ENCODE peak calls at places on chromosomes 3 and 15, in six cellular contexts. One of them, this sample, is unnamed.

GRCh38 chr15:99343836-99344551 is 92.7 kb downstream of the LRRC28 start:
- DNase-seq in spleen: peak; percentile 76
- DNase-seq in body of pancreas: peak; percentile 8
- DNase-seq in uterus: peak; percentile 28
- DNase-seq in right lobe of liver: no peak
- DNase-seq in colonic mucosa: no peak
- DNase-seq in this sample: peak; percentile 81

GRCh38 chr3:117407317-117407716 is 697.7 kb downstream of the TUSC7 start:
- DNase-seq in spleen: no peak
- DNase-seq in body of pancreas: no peak
- DNase-seq in uterus: no peak
- DNase-seq in right lobe of liver: no peak
- DNase-seq in colonic mucosa: no peak
- DNase-seq in this sample: no peak

GRCh38 chr3:171417137-171417536 is 43.1 kb downstream of the TNIK start:
- DNase-seq in spleen: no peak
- DNase-seq in body of pancreas: no peak
- DNase-seq in uterus: no peak
- DNase-seq in right lobe of liver: no peak
- DNase-seq in colonic mucosa: no peak
- DNase-seq in this sample: no peak

GRCh38 chr3:167166594-167167253 is 213.4 kb downstream of the ZBBX start:
- DNase-seq in spleen: no peak
- DNase-seq in body of pancreas: peak; percentile 35
- DNase-seq in uterus: no peak
- DNase-seq in right lobe of liver: no peak
- DNase-seq in colonic mucosa: no peak
- DNase-seq in this sample: peak; percentile 35

GRCh38 chr3:185172086-185173049 is 19.5 kb upstream of the C3orf70 start:
- DNase-seq in spleen: no peak
- DNase-seq in body of pancreas: no peak
- DNase-seq in uterus: no peak
- DNase-seq in right lobe of liver: no peak
- DNase-seq in colonic mucosa: peak; percentile 36
- DNase-seq in this sample: no peak

GRCh38 chr15:66004618-66005262 is 135.4 kb downstream of the RAB11A start:
- DNase-seq in spleen: no peak
- DNase-seq in body of pancreas: peak; percentile 35
- DNase-seq in uterus: no peak
- DNase-seq in right lobe of liver: no peak
- DNase-seq in colonic mucosa: no peak
- DNase-seq in this sample: no peak

GRCh38 chr3:157856078-157856939 is 249.9 kb downstream of the SHOX2 start:
- DNase-seq in spleen: no peak
- DNase-seq in body of pancreas: no peak
- DNase-seq in uterus: no peak
- DNase-seq in right lobe of liver: no peak
- DNase-seq in colonic mucosa: no peak
- DNase-seq in this sample: no peak

GRCh38 chr15:36235173-36235572 is 344.3 kb upstream of the CDIN1 start:
- DNase-seq in spleen: no peak
- DNase-seq in body of pancreas: no peak
- DNase-seq in uterus: no peak
- DNase-seq in right lobe of liver: no peak
- DNase-seq in colonic mucosa: no peak
- DNase-seq in this sample: no peak

GRCh38 chr15:52263563-52263962 is 32.0 kb downstream of the MYO5C start:
- DNase-seq in spleen: no peak
- DNase-seq in body of pancreas: no peak
- DNase-seq in uterus: no peak
- DNase-seq in right lobe of liver: no peak
- DNase-seq in colonic mucosa: no peak
- DNase-seq in this sample: no peak

GRCh38 chr3:12750223-12750622 is 8.8 kb downstream of the TMEM40 start:
- DNase-seq in spleen: no peak
- DNase-seq in body of pancreas: peak; percentile 79
- DNase-seq in uterus: peak; percentile 19
- DNase-seq in right lobe of liver: no peak
- DNase-seq in colonic mucosa: no peak
- DNase-seq in this sample: peak; percentile 33

GRCh38 chr3:167350245-167350862 is 29.7 kb downstream of the ZBBX start:
- DNase-seq in spleen: no peak
- DNase-seq in body of pancreas: no peak
- DNase-seq in uterus: no peak
- DNase-seq in right lobe of liver: no peak
- DNase-seq in colonic mucosa: no peak
- DNase-seq in this sample: no peak

GRCh38 chr3:41267975-41268640 is 68.8 kb downstream of the CTNNB1 start:
- DNase-seq in spleen: no peak
- DNase-seq in body of pancreas: no peak
- DNase-seq in uterus: no peak
- DNase-seq in right lobe of liver: no peak
- DNase-seq in colonic mucosa: no peak
- DNase-seq in this sample: no peak

GRCh38 chr3:28699283-28699682 is 350.7 kb upstream of the AZI2 start:
- DNase-seq in spleen: no peak
- DNase-seq in body of pancreas: peak; percentile 66
- DNase-seq in uterus: no peak
- DNase-seq in right lobe of liver: no peak
- DNase-seq in colonic mucosa: peak; percentile 41
- DNase-seq in this sample: no peak

GRCh38 chr3:191568206-191568605 is 107.2 kb downstream of the PYDC2 start:
- DNase-seq in spleen: no peak
- DNase-seq in body of pancreas: no peak
- DNase-seq in uterus: no peak
- DNase-seq in right lobe of liver: no peak
- DNase-seq in colonic mucosa: no peak
- DNase-seq in this sample: no peak
- H3K4me3 ChIP-seq in spleen: no peak overlapping the region
- H3K4me3 ChIP-seq in body of pancreas: no peak overlapping the region
- H3K4me3 ChIP-seq in uterus: no peak overlapping the region
- H3K4me3 ChIP-seq in right lobe of liver: no peak overlapping the region
- H3K4me3 ChIP-seq in colonic mucosa: no peak overlapping the region
- H3K4me3 ChIP-seq in this sample: no peak overlapping the region

DNA sequence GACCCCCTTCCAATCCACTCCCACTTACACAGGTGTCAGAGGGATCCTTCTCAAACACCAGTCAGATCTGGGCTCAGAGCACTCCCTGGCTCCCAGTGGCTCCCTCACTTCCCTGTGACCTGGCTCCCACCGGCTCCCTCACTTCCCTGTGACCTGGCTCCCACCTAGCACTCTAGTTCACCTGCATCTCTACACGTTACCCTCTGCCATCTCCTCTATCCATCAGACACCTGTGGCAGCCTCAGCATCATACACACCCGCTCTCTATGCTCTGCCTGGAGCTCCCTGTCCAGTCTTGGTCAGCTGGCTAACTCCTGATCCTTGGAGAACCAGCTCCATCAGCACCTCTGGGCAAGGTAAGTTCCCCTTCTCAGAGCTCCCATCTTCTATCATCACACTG is 5.6 kb downstream of the RPP25 start:
- DNase-seq in spleen: peak; percentile 52
- DNase-seq in body of pancreas: no peak
- DNase-seq in uterus: no peak
- DNase-seq in right lobe of liver: no peak
- DNase-seq in colonic mucosa: no peak
- DNase-seq in this sample: no peak
- H3K27ac ChIP-seq in spleen: no peak overlapping the region
- H3K27ac ChIP-seq in body of pancreas: no peak overlapping the region
- H3K27ac ChIP-seq in uterus: no peak overlapping the region
- H3K27ac ChIP-seq in right lobe of liver: no peak overlapping the region
- H3K27ac ChIP-seq in colonic mucosa: no peak overlapping the region
- H3K27ac ChIP-seq in this sample: no peak overlapping the region

GRCh38 chr3:64445318-64446300 is 220.3 kb upstream of the PRICKLE2 start:
- DNase-seq in spleen: no peak
- DNase-seq in body of pancreas: peak; percentile 63
- DNase-seq in uterus: no peak
- DNase-seq in right lobe of liver: no peak
- DNase-seq in colonic mucosa: peak; percentile 34
- DNase-seq in this sample: peak; percentile 77
- H3K4me3 ChIP-seq in spleen: peak overlapping the region; percentile 22
- H3K4me3 ChIP-seq in body of pancreas: peak overlapping the region; percentile 16
- H3K4me3 ChIP-seq in uterus: peak overlapping the region; percentile 44
- H3K4me3 ChIP-seq in right lobe of liver: no peak overlapping the region
- H3K4me3 ChIP-seq in colonic mucosa: peak overlapping the region; percentile 39
- H3K4me3 ChIP-seq in this sample: peak overlapping the region; percentile 53

DNA sequence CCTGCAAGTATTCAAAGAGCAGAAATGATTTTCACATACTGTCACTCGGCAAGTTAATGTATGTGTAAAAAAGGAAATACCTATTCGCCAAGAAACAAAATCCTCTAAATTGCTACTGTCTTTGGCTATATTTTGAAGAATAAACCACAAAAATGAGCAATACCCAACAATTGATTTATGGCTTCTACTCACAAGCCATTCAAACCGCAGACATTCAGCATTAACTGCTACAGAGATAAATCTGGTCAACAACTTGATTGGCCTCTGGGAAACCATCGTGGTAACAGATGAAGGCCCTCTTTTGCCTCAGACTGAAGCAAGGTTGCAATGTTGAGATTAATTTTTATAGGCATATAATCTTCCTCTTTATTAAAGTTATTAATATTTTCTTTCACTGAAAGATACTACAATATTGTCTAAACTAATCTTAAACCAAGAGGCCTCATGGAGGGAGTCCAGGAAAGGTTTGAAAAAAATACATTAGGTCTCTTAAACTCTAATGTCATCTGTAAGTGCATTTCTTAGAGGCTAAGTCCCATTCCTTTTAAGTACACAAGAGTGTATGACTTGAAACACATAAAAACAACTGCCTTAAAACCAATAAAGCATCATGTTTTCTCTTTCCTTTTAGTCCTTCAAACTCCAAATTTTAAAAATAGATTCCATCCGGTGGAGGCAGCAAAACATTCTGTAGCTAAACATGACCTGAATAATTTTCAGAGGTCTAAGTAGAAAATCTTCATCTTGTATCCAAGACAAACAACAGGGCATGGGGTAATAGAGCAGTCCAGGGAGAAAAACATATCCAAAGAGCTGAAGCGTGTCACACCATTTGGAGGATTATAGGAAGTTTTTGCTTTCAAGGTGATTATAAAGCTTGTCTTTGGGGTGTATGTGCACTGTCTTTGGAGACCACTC is 162.4 kb upstream of the TGFBR2 start:
- DNase-seq in spleen: no peak
- DNase-seq in body of pancreas: no peak
- DNase-seq in uterus: no peak
- DNase-seq in right lobe of liver: no peak
- DNase-seq in colonic mucosa: no peak
- DNase-seq in this sample: no peak
- H3K27ac ChIP-seq in spleen: peak overlapping the region; percentile 24
- H3K27ac ChIP-seq in body of pancreas: no peak overlapping the region
- H3K27ac ChIP-seq in uterus: peak overlapping the region; percentile 80
- H3K27ac ChIP-seq in right lobe of liver: no peak overlapping the region
- H3K27ac ChIP-seq in colonic mucosa: no peak overlapping the region
- H3K27ac ChIP-seq in this sample: no peak overlapping the region

GRCh38 chr15:64851503-64851840 is 9.8 kb downstream of the PLEKHO2 start:
- DNase-seq in spleen: no peak
- DNase-seq in body of pancreas: no peak
- DNase-seq in uterus: peak; percentile 47
- DNase-seq in right lobe of liver: no peak
- DNase-seq in colonic mucosa: no peak
- DNase-seq in this sample: no peak
- H3K4me3 ChIP-seq in spleen: no peak overlapping the region
- H3K4me3 ChIP-seq in body of pancreas: no peak overlapping the region
- H3K4me3 ChIP-seq in uterus: no peak overlapping the region
- H3K4me3 ChIP-seq in right lobe of liver: no peak overlapping the region
- H3K4me3 ChIP-seq in colonic mucosa: no peak overlapping the region
- H3K4me3 ChIP-seq in this sample: no peak overlapping the region

GRCh38 chr3:122350814-122351418 is 25.9 kb downstream of the CSTA start:
- DNase-seq in spleen: no peak
- DNase-seq in body of pancreas: no peak
- DNase-seq in uterus: no peak
- DNase-seq in right lobe of liver: no peak
- DNase-seq in colonic mucosa: peak; percentile 36
- DNase-seq in this sample: no peak
- H3K27ac ChIP-seq in spleen: no peak overlapping the region
- H3K27ac ChIP-seq in body of pancreas: no peak overlapping the region
- H3K27ac ChIP-seq in uterus: no peak overlapping the region
- H3K27ac ChIP-seq in right lobe of liver: no peak overlapping the region
- H3K27ac ChIP-seq in colonic mucosa: peak overlapping the region; percentile 71
- H3K27ac ChIP-seq in this sample: no peak overlapping the region

GRCh38 chr3:141430326-141430725 is 56.5 kb upstream of the RASA2 start:
- DNase-seq in spleen: no peak
- DNase-seq in body of pancreas: no peak
- DNase-seq in uterus: no peak
- DNase-seq in right lobe of liver: no peak
- DNase-seq in colonic mucosa: no peak
- DNase-seq in this sample: no peak
- H3K4me3 ChIP-seq in spleen: no peak overlapping the region
- H3K4me3 ChIP-seq in body of pancreas: no peak overlapping the region
- H3K4me3 ChIP-seq in uterus: no peak overlapping the region
- H3K4me3 ChIP-seq in right lobe of liver: no peak overlapping the region
- H3K4me3 ChIP-seq in colonic mucosa: no peak overlapping the region
- H3K4me3 ChIP-seq in this sample: no peak overlapping the region

DNA sequence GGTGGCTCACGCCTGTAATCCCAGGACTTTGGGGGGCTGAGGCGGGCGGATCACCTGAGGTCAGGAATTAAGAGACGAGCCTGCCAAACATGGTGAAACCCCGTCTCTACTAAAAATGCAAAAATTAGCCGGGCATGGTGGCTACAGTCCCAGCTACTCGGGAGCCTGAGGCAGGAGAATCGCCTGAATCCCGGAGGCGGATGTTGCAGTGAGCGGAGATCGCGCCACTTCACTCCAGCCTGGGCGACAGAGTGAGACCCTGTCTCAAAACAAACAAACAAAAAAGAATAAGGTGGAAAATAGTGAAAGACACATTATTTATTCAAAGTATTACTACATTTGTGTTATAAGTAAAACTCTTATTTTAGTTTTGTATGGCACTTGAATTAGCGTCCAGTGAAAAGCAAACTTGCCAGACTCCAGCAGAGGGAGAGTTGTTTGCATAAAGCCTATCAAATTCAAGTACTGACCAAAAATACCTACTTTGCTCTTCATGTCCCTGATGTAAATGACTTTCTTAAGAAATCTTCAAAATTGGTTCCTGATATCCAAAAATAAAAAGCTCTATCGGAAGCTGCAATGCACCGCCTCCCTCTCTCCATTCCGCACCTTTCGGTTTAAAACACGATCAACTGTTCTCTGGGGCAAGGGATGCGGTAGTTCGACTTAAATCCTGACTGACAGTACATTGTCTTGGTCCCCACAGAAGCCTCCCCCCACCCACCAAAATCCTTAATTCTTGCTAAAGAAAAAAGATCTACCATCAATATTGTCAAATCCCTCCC is 1.2 kb downstream of the TRPM7 start:
- DNase-seq in spleen: no peak
- DNase-seq in body of pancreas: no peak
- DNase-seq in uterus: no peak
- DNase-seq in right lobe of liver: no peak
- DNase-seq in colonic mucosa: no peak
- DNase-seq in this sample: no peak
- H3K27ac ChIP-seq in spleen: peak overlapping the region; percentile 95
- H3K27ac ChIP-seq in body of pancreas: peak overlapping the region; percentile 95
- H3K27ac ChIP-seq in uterus: peak overlapping the region; percentile 98
- H3K27ac ChIP-seq in right lobe of liver: peak overlapping the region; percentile 94
- H3K27ac ChIP-seq in colonic mucosa: peak overlapping the region; percentile 97
- H3K27ac ChIP-seq in this sample: peak overlapping the region; percentile 92

GRCh38 chr15:64703632-64703959 is 71.8 kb downstream of the RBPMS2 start:
- DNase-seq in spleen: peak; percentile 41
- DNase-seq in body of pancreas: no peak
- DNase-seq in uterus: no peak
- DNase-seq in right lobe of liver: no peak
- DNase-seq in colonic mucosa: no peak
- DNase-seq in this sample: no peak
- H3K4me3 ChIP-seq in spleen: peak overlapping the region; percentile 62
- H3K4me3 ChIP-seq in body of pancreas: peak overlapping the region; percentile 90
- H3K4me3 ChIP-seq in uterus: peak overlapping the region; percentile 65
- H3K4me3 ChIP-seq in right lobe of liver: peak overlapping the region; percentile 80
- H3K4me3 ChIP-seq in colonic mucosa: peak overlapping the region; percentile 80
- H3K4me3 ChIP-seq in this sample: peak overlapping the region; percentile 88